ENCODE peak calls at places on chromosomes 4 and X, in ten cellular contexts. One of them, this sample, is unnamed. For H3K4me1 and H3K9me3, the result is how much of the 10 kb centered on the place peaks cover.

GRCh38 chrX:26008691-26009090 is 129.5 kb upstream of the MAGEB18 start:
- DNase-seq in tibial artery: no peak
- DNase-seq in CD8-positive, alpha-beta memory T cell: no peak
- DNase-seq in prostate gland: no peak
- DNase-seq in H9: no peak
- DNase-seq in K562: no peak
- DNase-seq in heart left ventricle: no peak
- DNase-seq in cardiac muscle cell: no peak
- DNase-seq in endothelial cell of umbilical vein: no peak
- DNase-seq in suprapubic skin: no peak
- DNase-seq in this sample: no peak

GRCh38 chr4:168336837-168337549 is 18.4 kb upstream of the DDX60 start:
- DNase-seq in endothelial cell of umbilical vein: no peak
- DNase-seq in suprapubic skin: no peak
- DNase-seq in H9: no peak
- DNase-seq in K562: no peak
- DNase-seq in tibial artery: no peak
- DNase-seq in CD8-positive, alpha-beta memory T cell: no peak
- DNase-seq in cardiac muscle cell: no peak
- DNase-seq in prostate gland: no peak
- DNase-seq in heart left ventricle: no peak
- DNase-seq in this sample: no peak

GRCh38 chr4:97498875-97499274 is 644.4 kb downstream of the STPG2 start:
- DNase-seq in cardiac muscle cell: no peak
- DNase-seq in endothelial cell of umbilical vein: no peak
- DNase-seq in tibial artery: no peak
- DNase-seq in prostate gland: no peak
- DNase-seq in H9: no peak
- DNase-seq in CD8-positive, alpha-beta memory T cell: no peak
- DNase-seq in K562: no peak
- DNase-seq in suprapubic skin: no peak
- DNase-seq in heart left ventricle: no peak
- DNase-seq in this sample: no peak

GRCh38 chrX:7828594-7828993 is 14.4 kb upstream of the VCX start:
- DNase-seq in K562: no peak
- DNase-seq in CD8-positive, alpha-beta memory T cell: no peak
- DNase-seq in suprapubic skin: no peak
- DNase-seq in endothelial cell of umbilical vein: no peak
- DNase-seq in prostate gland: no peak
- DNase-seq in H9: no peak
- DNase-seq in tibial artery: no peak
- DNase-seq in heart left ventricle: no peak
- DNase-seq in cardiac muscle cell: peak
- DNase-seq in this sample: no peak

GRCh38 chr4:2103127-2103842 is 44.2 kb downstream of the NAT8L start:
- DNase-seq in K562: no peak
- DNase-seq in heart left ventricle: no peak
- DNase-seq in endothelial cell of umbilical vein: no peak
- DNase-seq in H9: no peak
- DNase-seq in suprapubic skin: no peak
- DNase-seq in CD8-positive, alpha-beta memory T cell: no peak
- DNase-seq in cardiac muscle cell: no peak
- DNase-seq in tibial artery: no peak
- DNase-seq in prostate gland: no peak
- DNase-seq in this sample: no peak

GRCh38 chr4:104490096-104490769 is 4.5 kb downstream of the CXXC4 start:
- DNase-seq in H9: peak
- DNase-seq in CD8-positive, alpha-beta memory T cell: no peak
- DNase-seq in prostate gland: peak
- DNase-seq in cardiac muscle cell: peak
- DNase-seq in endothelial cell of umbilical vein: no peak
- DNase-seq in suprapubic skin: no peak
- DNase-seq in K562: no peak
- DNase-seq in heart left ventricle: peak
- DNase-seq in tibial artery: no peak
- DNase-seq in this sample: no peak

GRCh38 chrX:30865020-30865419 is 24.0 kb downstream of the TAB3 start:
- DNase-seq in CD8-positive, alpha-beta memory T cell: no peak
- DNase-seq in H9: peak
- DNase-seq in endothelial cell of umbilical vein: no peak
- DNase-seq in suprapubic skin: no peak
- DNase-seq in tibial artery: no peak
- DNase-seq in heart left ventricle: no peak
- DNase-seq in prostate gland: no peak
- DNase-seq in cardiac muscle cell: peak
- DNase-seq in K562: peak
- DNase-seq in this sample: no peak

GRCh38 chr4:156193116-156193515 is 239.4 kb upstream of the CTSO start:
- DNase-seq in CD8-positive, alpha-beta memory T cell: no peak
- DNase-seq in K562: no peak
- DNase-seq in endothelial cell of umbilical vein: peak
- DNase-seq in heart left ventricle: no peak
- DNase-seq in H9: no peak
- DNase-seq in tibial artery: no peak
- DNase-seq in suprapubic skin: no peak
- DNase-seq in prostate gland: no peak
- DNase-seq in cardiac muscle cell: no peak
- DNase-seq in this sample: no peak

DNA sequence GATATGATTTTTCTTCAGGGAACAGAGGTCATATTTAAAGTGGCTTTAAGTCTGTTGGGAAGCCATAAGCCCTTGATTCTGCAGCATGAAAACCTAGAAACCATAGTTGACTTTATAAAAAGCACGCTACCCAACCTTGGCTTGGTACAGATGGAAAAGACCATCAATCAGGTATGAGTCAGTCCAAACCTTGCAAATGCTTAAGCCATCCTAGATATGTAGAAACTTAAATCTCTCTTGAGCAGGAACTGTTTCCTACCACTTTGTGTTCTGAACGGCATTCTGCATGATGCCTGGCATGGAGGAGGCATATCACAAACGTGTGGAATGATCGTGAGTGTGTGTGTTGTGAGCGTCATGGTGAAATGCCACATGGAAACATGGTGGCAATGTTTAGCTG is 164.8 kb downstream of the PTTG2 start:
- DNase-seq in endothelial cell of umbilical vein: no peak
- DNase-seq in suprapubic skin: no peak
- DNase-seq in cardiac muscle cell: no peak
- DNase-seq in tibial artery: no peak
- DNase-seq in prostate gland: no peak
- DNase-seq in H9: no peak
- DNase-seq in K562: no peak
- DNase-seq in heart left ventricle: no peak
- DNase-seq in CD8-positive, alpha-beta memory T cell: no peak
- DNase-seq in this sample: no peak
- H3K4me1 ChIP-seq in endothelial cell of umbilical vein: under half
- H3K4me1 ChIP-seq in suprapubic skin: under half
- H3K4me1 ChIP-seq in cardiac muscle cell: under half
- H3K4me1 ChIP-seq in tibial artery: under half
- H3K4me1 ChIP-seq in prostate gland: under half
- H3K4me1 ChIP-seq in H9: under half
- H3K4me1 ChIP-seq in K562: under half
- H3K4me1 ChIP-seq in heart left ventricle: under half
- H3K4me1 ChIP-seq in CD8-positive, alpha-beta memory T cell: under half
- H3K4me1 ChIP-seq in this sample: under half

GRCh38 chrX:3167771-3168170 is 126.5 kb downstream of the ARSF start:
- DNase-seq in cardiac muscle cell: no peak
- DNase-seq in tibial artery: no peak
- DNase-seq in suprapubic skin: no peak
- DNase-seq in K562: no peak
- DNase-seq in H9: no peak
- DNase-seq in CD8-positive, alpha-beta memory T cell: no peak
- DNase-seq in prostate gland: no peak
- DNase-seq in endothelial cell of umbilical vein: no peak
- DNase-seq in heart left ventricle: no peak
- DNase-seq in this sample: no peak

GRCh38 chrX:3169421-3169820 is 128.2 kb downstream of the ARSF start:
- DNase-seq in prostate gland: no peak
- DNase-seq in suprapubic skin: no peak
- DNase-seq in endothelial cell of umbilical vein: no peak
- DNase-seq in heart left ventricle: no peak
- DNase-seq in tibial artery: no peak
- DNase-seq in CD8-positive, alpha-beta memory T cell: no peak
- DNase-seq in K562: no peak
- DNase-seq in H9: no peak
- DNase-seq in cardiac muscle cell: no peak
- DNase-seq in this sample: no peak

GRCh38 chrX:3161686-3162085 is 120.4 kb downstream of the ARSF start:
- DNase-seq in tibial artery: no peak
- DNase-seq in H9: no peak
- DNase-seq in CD8-positive, alpha-beta memory T cell: no peak
- DNase-seq in prostate gland: no peak
- DNase-seq in heart left ventricle: no peak
- DNase-seq in cardiac muscle cell: no peak
- DNase-seq in suprapubic skin: no peak
- DNase-seq in endothelial cell of umbilical vein: no peak
- DNase-seq in K562: no peak
- DNase-seq in this sample: no peak

GRCh38 chrX:3165808-3166207 is 124.5 kb downstream of the ARSF start:
- DNase-seq in H9: no peak
- DNase-seq in K562: no peak
- DNase-seq in endothelial cell of umbilical vein: no peak
- DNase-seq in tibial artery: no peak
- DNase-seq in cardiac muscle cell: no peak
- DNase-seq in heart left ventricle: no peak
- DNase-seq in prostate gland: no peak
- DNase-seq in CD8-positive, alpha-beta memory T cell: no peak
- DNase-seq in suprapubic skin: no peak
- DNase-seq in this sample: no peak

DNA sequence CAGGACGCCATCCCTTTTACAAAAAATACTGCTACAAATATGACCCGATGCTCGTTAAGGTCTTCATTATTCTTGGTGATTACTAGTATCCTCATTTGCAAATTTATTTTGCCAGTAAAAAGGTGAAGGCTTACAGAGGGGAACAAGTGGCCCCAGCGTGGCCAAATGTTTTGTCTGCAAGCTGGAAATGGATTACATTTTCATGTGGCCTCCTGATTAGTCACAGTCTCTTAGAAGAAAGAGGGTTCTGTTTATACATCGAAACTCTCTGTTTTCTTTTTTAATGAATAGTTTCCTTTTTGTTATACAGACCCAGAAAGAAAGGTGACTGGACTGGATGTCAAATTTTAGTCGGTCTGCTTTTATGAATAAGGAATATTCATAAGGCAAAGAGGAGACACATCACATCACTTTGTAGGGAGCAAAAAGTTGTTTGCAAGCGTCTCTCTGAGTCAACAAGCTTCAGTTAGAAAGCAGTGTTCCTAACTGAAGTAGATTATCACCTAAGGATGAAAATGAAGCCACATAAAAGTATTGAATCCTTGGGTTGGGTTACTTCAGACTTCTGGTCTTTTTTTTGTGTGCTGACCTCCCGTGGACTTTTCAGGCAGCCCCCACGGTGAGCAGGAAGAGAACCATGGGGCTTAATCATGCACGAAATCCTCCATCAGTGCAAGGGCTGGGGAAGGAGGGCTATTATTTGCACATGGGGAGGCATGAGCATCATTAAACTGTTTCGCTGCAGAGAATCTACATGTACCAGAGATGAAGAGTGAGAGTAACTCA is 125.6 kb downstream of the ARSF start:
- DNase-seq in heart left ventricle: no peak
- DNase-seq in K562: no peak
- DNase-seq in tibial artery: no peak
- DNase-seq in endothelial cell of umbilical vein: no peak
- DNase-seq in prostate gland: no peak
- DNase-seq in suprapubic skin: no peak
- DNase-seq in cardiac muscle cell: no peak
- DNase-seq in CD8-positive, alpha-beta memory T cell: no peak
- DNase-seq in H9: no peak
- DNase-seq in this sample: no peak
- H3K27ac ChIP-seq in heart left ventricle: no peak
- H3K27ac ChIP-seq in K562: no peak
- H3K27ac ChIP-seq in tibial artery: no peak
- H3K27ac ChIP-seq in endothelial cell of umbilical vein: no peak
- H3K27ac ChIP-seq in prostate gland: no peak
- H3K27ac ChIP-seq in suprapubic skin: no peak
- H3K27ac ChIP-seq in cardiac muscle cell: no peak
- H3K27ac ChIP-seq in CD8-positive, alpha-beta memory T cell: no peak
- H3K27ac ChIP-seq in H9: no peak
- H3K27ac ChIP-seq in this sample: no peak

GRCh38 chr4:7049739-7050138 is 6.6 kb downstream of the TADA2B start:
- DNase-seq in K562: no peak
- DNase-seq in CD8-positive, alpha-beta memory T cell: no peak
- DNase-seq in tibial artery: no peak
- DNase-seq in suprapubic skin: no peak
- DNase-seq in cardiac muscle cell: peak
- DNase-seq in prostate gland: no peak
- DNase-seq in endothelial cell of umbilical vein: no peak
- DNase-seq in H9: no peak
- DNase-seq in heart left ventricle: no peak
- DNase-seq in this sample: no peak

GRCh38 chr4:7051144-7051495 is 7.9 kb downstream of the TADA2B start:
- DNase-seq in CD8-positive, alpha-beta memory T cell: no peak
- DNase-seq in heart left ventricle: no peak
- DNase-seq in prostate gland: no peak
- DNase-seq in H9: no peak
- DNase-seq in suprapubic skin: no peak
- DNase-seq in endothelial cell of umbilical vein: no peak
- DNase-seq in cardiac muscle cell: no peak
- DNase-seq in K562: no peak
- DNase-seq in tibial artery: no peak
- DNase-seq in this sample: no peak

GRCh38 chr4:7050481-7051143 is 7.4 kb downstream of the TADA2B start:
- DNase-seq in endothelial cell of umbilical vein: no peak
- DNase-seq in tibial artery: no peak
- DNase-seq in H9: no peak
- DNase-seq in cardiac muscle cell: no peak
- DNase-seq in CD8-positive, alpha-beta memory T cell: no peak
- DNase-seq in K562: no peak
- DNase-seq in prostate gland: no peak
- DNase-seq in suprapubic skin: no peak
- DNase-seq in heart left ventricle: no peak
- DNase-seq in this sample: no peak

GRCh38 chr4:7048642-7049041 is 5.5 kb downstream of the TADA2B start:
- DNase-seq in K562: no peak
- DNase-seq in H9: no peak
- DNase-seq in heart left ventricle: no peak
- DNase-seq in suprapubic skin: no peak
- DNase-seq in cardiac muscle cell: no peak
- DNase-seq in endothelial cell of umbilical vein: no peak
- DNase-seq in CD8-positive, alpha-beta memory T cell: no peak
- DNase-seq in prostate gland: no peak
- DNase-seq in tibial artery: no peak
- DNase-seq in this sample: no peak

DNA sequence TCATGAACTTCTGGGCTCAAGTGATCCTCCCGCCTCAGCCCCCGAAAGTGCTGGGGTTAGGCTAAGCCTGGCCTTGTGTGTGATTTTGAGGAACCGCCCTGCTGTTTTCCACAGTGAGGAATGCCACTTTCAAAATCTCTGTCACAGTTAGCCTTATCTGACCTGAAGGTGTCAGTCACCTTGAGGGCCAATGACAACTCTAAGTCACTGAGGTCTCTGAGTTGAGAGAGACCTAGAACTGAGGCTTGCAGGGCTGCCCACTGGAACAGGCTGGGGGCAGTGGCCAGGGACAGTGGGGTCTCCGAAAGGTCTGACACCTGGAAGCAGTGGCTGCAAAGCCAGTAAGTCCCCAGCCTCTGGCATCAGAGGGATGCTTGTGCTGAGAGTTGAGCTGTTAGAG is 6.1 kb downstream of the TADA2B start:
- DNase-seq in H9: no peak
- DNase-seq in heart left ventricle: no peak
- DNase-seq in endothelial cell of umbilical vein: no peak
- DNase-seq in suprapubic skin: no peak
- DNase-seq in K562: no peak
- DNase-seq in prostate gland: no peak
- DNase-seq in tibial artery: no peak
- DNase-seq in CD8-positive, alpha-beta memory T cell: no peak
- DNase-seq in cardiac muscle cell: no peak
- DNase-seq in this sample: no peak
- H3K9me3 ChIP-seq in H9: under half
- H3K9me3 ChIP-seq in heart left ventricle: under half
- H3K9me3 ChIP-seq in endothelial cell of umbilical vein: under half
- H3K9me3 ChIP-seq in suprapubic skin: under half
- H3K9me3 ChIP-seq in K562: under half
- H3K9me3 ChIP-seq in prostate gland: under half
- H3K9me3 ChIP-seq in tibial artery: under half
- H3K9me3 ChIP-seq in CD8-positive, alpha-beta memory T cell: under half
- H3K9me3 ChIP-seq in cardiac muscle cell: under half
- H3K9me3 ChIP-seq in this sample: under half

DNA sequence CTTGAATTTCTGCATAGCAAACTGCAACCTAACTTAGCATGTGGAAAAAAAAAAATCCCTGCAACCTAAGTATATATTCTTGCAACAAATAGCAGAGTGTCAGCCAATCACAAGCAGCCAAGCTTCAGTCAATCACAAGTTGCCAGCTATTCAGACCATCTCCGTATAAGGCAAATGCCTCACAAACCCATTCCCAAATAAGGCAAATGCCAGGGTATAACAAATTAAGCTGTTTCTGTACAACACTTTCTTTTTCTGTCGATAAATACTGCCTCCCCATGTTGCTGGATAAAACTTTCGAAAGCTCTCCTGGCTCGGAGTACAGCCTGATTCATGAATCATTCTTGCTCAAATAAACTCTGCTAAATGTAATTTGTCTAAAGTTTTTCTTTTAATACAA is 460.8 kb upstream of the SMIM31 start:
- DNase-seq in H9: no peak
- DNase-seq in tibial artery: no peak
- DNase-seq in heart left ventricle: no peak
- DNase-seq in CD8-positive, alpha-beta memory T cell: no peak
- DNase-seq in prostate gland: no peak
- DNase-seq in K562: no peak
- DNase-seq in endothelial cell of umbilical vein: no peak
- DNase-seq in suprapubic skin: no peak
- DNase-seq in cardiac muscle cell: no peak
- DNase-seq in this sample: no peak
- H3K4me1 ChIP-seq in H9: under half
- H3K4me1 ChIP-seq in tibial artery: under half
- H3K4me1 ChIP-seq in heart left ventricle: under half
- H3K4me1 ChIP-seq in CD8-positive, alpha-beta memory T cell: under half
- H3K4me1 ChIP-seq in prostate gland: under half
- H3K4me1 ChIP-seq in K562: under half
- H3K4me1 ChIP-seq in endothelial cell of umbilical vein: under half
- H3K4me1 ChIP-seq in suprapubic skin: under half
- H3K4me1 ChIP-seq in cardiac muscle cell: under half
- H3K4me1 ChIP-seq in this sample: under half